ENCODE peak calls at places on chromosomes 11 and 22, in eight cellular contexts. One of them, this sample, is unnamed.
A peak's percentile ranks its signal among the peaks of the same experiment; 100 is the strongest.

GRCh38 chr11:128908391-128909246 is 17.5 kb downstream of the KCNJ5 start:
- DNase-seq in PC-3: peak; percentile 71
- DNase-seq in HCT116: peak; percentile 45
- DNase-seq in MM.1S: no peak
- DNase-seq in fibroblast of lung: peak; percentile 85
- DNase-seq in nephron progenitor cell: no peak
- DNase-seq in endothelial cell: no peak
- DNase-seq in mucosa of descending colon: peak; percentile 82
- DNase-seq in this sample: peak; percentile 18

GRCh38 chr11:44618561-44619425 is 53.3 kb downstream of the CD82 start:
- DNase-seq in endothelial cell: no peak
- DNase-seq in PC-3: no peak
- DNase-seq in mucosa of descending colon: no peak
- DNase-seq in fibroblast of lung: no peak
- DNase-seq in MM.1S: no peak
- DNase-seq in nephron progenitor cell: no peak
- DNase-seq in HCT116: no peak
- DNase-seq in this sample: no peak

GRCh38 chr11:118911880-118912741 is 13.6 kb downstream of the BCL9L start:
- DNase-seq in MM.1S: no peak
- DNase-seq in HCT116: peak; percentile 96
- DNase-seq in fibroblast of lung: peak; percentile 86
- DNase-seq in endothelial cell: no peak
- DNase-seq in PC-3: peak; percentile 99
- DNase-seq in mucosa of descending colon: peak; percentile 90
- DNase-seq in nephron progenitor cell: peak; percentile 69
- DNase-seq in this sample: no peak

GRCh38 chr11:44623716-44624491 is 58.4 kb downstream of the CD82 start:
- DNase-seq in mucosa of descending colon: no peak
- DNase-seq in nephron progenitor cell: no peak
- DNase-seq in fibroblast of lung: no peak
- DNase-seq in endothelial cell: no peak
- DNase-seq in PC-3: no peak
- DNase-seq in HCT116: no peak
- DNase-seq in MM.1S: no peak
- DNase-seq in this sample: no peak

GRCh38 chr11:123650901-123651300 is 3.5 kb downstream of the SCN3B start:
- DNase-seq in HCT116: no peak
- DNase-seq in endothelial cell: no peak
- DNase-seq in fibroblast of lung: no peak
- DNase-seq in MM.1S: no peak
- DNase-seq in mucosa of descending colon: no peak
- DNase-seq in nephron progenitor cell: no peak
- DNase-seq in PC-3: peak; percentile 18
- DNase-seq in this sample: no peak

GRCh38 chr11:35047179-35047578 is 91.8 kb upstream of the CD44 start:
- DNase-seq in PC-3: no peak
- DNase-seq in nephron progenitor cell: no peak
- DNase-seq in mucosa of descending colon: no peak
- DNase-seq in endothelial cell: no peak
- DNase-seq in fibroblast of lung: no peak
- DNase-seq in MM.1S: no peak
- DNase-seq in HCT116: no peak
- DNase-seq in this sample: no peak

GRCh38 chr11:1988667-1989317 is 8.8 kb downstream of the H19 start:
- DNase-seq in MM.1S: no peak
- DNase-seq in mucosa of descending colon: no peak
- DNase-seq in HCT116: no peak
- DNase-seq in fibroblast of lung: no peak
- DNase-seq in endothelial cell: no peak
- DNase-seq in nephron progenitor cell: peak; percentile 50
- DNase-seq in PC-3: no peak
- DNase-seq in this sample: no peak

GRCh38 chr11:196786-197731 is 4.2 kb downstream of the SCGB1C1 start:
- DNase-seq in PC-3: no peak
- DNase-seq in MM.1S: no peak
- DNase-seq in endothelial cell: no peak
- DNase-seq in HCT116: no peak
- DNase-seq in mucosa of descending colon: peak; percentile 44
- DNase-seq in nephron progenitor cell: no peak
- DNase-seq in fibroblast of lung: no peak
- DNase-seq in this sample: no peak

GRCh38 chr11:117172678-117173421 is 5.7 kb upstream of the SIDT2 start:
- DNase-seq in nephron progenitor cell: no peak
- DNase-seq in PC-3: no peak
- DNase-seq in HCT116: no peak
- DNase-seq in endothelial cell: no peak
- DNase-seq in MM.1S: no peak
- DNase-seq in fibroblast of lung: no peak
- DNase-seq in mucosa of descending colon: no peak
- DNase-seq in this sample: no peak

GRCh38 chr11:62805991-62806441 is 776 bp upstream of the NXF1 start:
- DNase-seq in mucosa of descending colon: no peak
- DNase-seq in MM.1S: peak; percentile 42
- DNase-seq in fibroblast of lung: no peak
- DNase-seq in HCT116: no peak
- DNase-seq in PC-3: no peak
- DNase-seq in nephron progenitor cell: no peak
- DNase-seq in endothelial cell: no peak
- DNase-seq in this sample: no peak

GRCh38 chr11:62806611-62807121 is 1.4 kb upstream of the NXF1 start:
- DNase-seq in HCT116: no peak
- DNase-seq in fibroblast of lung: peak; percentile 37
- DNase-seq in MM.1S: peak; percentile 61
- DNase-seq in endothelial cell: no peak
- DNase-seq in nephron progenitor cell: no peak
- DNase-seq in mucosa of descending colon: no peak
- DNase-seq in PC-3: no peak
- DNase-seq in this sample: no peak

GRCh38 chr11:62804310-62805043 is 763 bp downstream of the NXF1 start:
- DNase-seq in HCT116: no peak
- DNase-seq in MM.1S: peak; percentile 36
- DNase-seq in endothelial cell: no peak
- DNase-seq in PC-3: peak; percentile 34
- DNase-seq in fibroblast of lung: peak; percentile 56
- DNase-seq in mucosa of descending colon: no peak
- DNase-seq in nephron progenitor cell: no peak
- DNase-seq in this sample: no peak

GRCh38 chr11:62801071-62801470 is 4.2 kb downstream of the NXF1 start:
- DNase-seq in PC-3: no peak
- DNase-seq in nephron progenitor cell: no peak
- DNase-seq in HCT116: no peak
- DNase-seq in MM.1S: no peak
- DNase-seq in fibroblast of lung: no peak
- DNase-seq in endothelial cell: no peak
- DNase-seq in mucosa of descending colon: no peak
- DNase-seq in this sample: no peak

DNA sequence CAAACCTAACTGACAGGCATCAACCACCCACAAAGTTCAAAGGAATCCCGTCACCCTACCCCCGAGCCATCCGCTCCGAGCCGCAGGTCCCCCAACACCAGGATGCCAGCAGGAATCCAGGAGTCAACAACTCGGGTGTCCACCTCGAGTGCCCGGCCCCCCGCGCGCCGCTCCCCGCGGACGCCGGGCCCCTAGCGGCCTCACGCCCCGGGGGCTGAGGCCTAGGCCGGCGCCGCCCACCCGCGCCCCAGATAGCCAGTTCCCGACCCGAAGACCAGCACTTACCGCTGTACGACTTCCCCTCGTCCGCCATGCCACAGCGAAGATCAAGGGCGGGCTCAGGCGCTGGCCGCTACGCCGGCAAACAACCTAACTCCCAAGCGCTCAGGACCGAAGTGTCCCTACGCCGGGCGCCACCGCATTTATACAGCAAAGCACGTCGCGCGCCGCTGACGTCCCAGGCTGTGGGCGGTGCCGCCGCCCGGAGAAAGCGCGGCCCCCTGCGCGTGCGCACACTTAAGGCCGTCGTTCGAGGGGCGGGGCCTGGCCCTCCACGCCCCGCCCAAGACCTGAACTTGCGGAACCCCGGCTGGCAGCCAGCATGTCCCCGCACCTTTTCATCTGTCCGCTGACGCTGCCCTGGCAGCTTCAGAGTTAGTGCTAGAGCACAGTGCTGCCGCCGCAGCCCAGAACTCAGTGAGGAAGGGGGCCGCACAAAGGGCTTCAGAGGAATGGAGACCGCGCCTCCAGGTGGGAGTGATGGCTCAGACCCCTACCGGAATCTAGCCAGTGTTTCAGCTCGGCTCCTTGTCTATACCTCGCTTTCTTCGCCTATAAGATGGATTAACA is at the start of gene NXF1:
- DNase-seq in mucosa of descending colon: peak; percentile 96
- DNase-seq in HCT116: peak; percentile 90
- DNase-seq in MM.1S: peak; percentile 97
- DNase-seq in fibroblast of lung: peak; percentile 95
- DNase-seq in nephron progenitor cell: peak; percentile 98
- DNase-seq in endothelial cell: peak; percentile 97
- DNase-seq in PC-3: peak; percentile 99
- DNase-seq in this sample: peak; percentile 74
- TF ChIP-seq CTCF in mucosa of descending colon: no peak
- TF ChIP-seq CTCF in HCT116: no peak
- TF ChIP-seq CTCF in MM.1S: peak; percentile 8
- TF ChIP-seq CTCF in fibroblast of lung: no peak
- TF ChIP-seq CTCF in nephron progenitor cell: no peak
- TF ChIP-seq CTCF in endothelial cell: no peak
- TF ChIP-seq CTCF in PC-3: peak; percentile 16
- TF ChIP-seq CTCF in this sample: no peak

GRCh38 chr11:33323421-33323820 is 66.2 kb downstream of the HIPK3 start:
- DNase-seq in endothelial cell: no peak
- DNase-seq in PC-3: no peak
- DNase-seq in nephron progenitor cell: no peak
- DNase-seq in mucosa of descending colon: no peak
- DNase-seq in MM.1S: no peak
- DNase-seq in fibroblast of lung: no peak
- DNase-seq in HCT116: no peak
- DNase-seq in this sample: no peak

GRCh38 chr11:33320814-33321330 is 63.7 kb downstream of the HIPK3 start:
- DNase-seq in MM.1S: no peak
- DNase-seq in nephron progenitor cell: no peak
- DNase-seq in PC-3: no peak
- DNase-seq in endothelial cell: no peak
- DNase-seq in HCT116: no peak
- DNase-seq in fibroblast of lung: no peak
- DNase-seq in mucosa of descending colon: no peak
- DNase-seq in this sample: no peak

GRCh38 chr11:33317662-33318061 is 60.5 kb downstream of the HIPK3 start:
- DNase-seq in mucosa of descending colon: no peak
- DNase-seq in fibroblast of lung: no peak
- DNase-seq in MM.1S: no peak
- DNase-seq in PC-3: peak; percentile 24
- DNase-seq in nephron progenitor cell: no peak
- DNase-seq in endothelial cell: no peak
- DNase-seq in HCT116: no peak
- DNase-seq in this sample: no peak

GRCh38 chr11:33321483-33321882 is 64.3 kb downstream of the HIPK3 start:
- DNase-seq in HCT116: no peak
- DNase-seq in mucosa of descending colon: no peak
- DNase-seq in nephron progenitor cell: no peak
- DNase-seq in MM.1S: no peak
- DNase-seq in fibroblast of lung: no peak
- DNase-seq in endothelial cell: no peak
- DNase-seq in PC-3: no peak
- DNase-seq in this sample: no peak

DNA sequence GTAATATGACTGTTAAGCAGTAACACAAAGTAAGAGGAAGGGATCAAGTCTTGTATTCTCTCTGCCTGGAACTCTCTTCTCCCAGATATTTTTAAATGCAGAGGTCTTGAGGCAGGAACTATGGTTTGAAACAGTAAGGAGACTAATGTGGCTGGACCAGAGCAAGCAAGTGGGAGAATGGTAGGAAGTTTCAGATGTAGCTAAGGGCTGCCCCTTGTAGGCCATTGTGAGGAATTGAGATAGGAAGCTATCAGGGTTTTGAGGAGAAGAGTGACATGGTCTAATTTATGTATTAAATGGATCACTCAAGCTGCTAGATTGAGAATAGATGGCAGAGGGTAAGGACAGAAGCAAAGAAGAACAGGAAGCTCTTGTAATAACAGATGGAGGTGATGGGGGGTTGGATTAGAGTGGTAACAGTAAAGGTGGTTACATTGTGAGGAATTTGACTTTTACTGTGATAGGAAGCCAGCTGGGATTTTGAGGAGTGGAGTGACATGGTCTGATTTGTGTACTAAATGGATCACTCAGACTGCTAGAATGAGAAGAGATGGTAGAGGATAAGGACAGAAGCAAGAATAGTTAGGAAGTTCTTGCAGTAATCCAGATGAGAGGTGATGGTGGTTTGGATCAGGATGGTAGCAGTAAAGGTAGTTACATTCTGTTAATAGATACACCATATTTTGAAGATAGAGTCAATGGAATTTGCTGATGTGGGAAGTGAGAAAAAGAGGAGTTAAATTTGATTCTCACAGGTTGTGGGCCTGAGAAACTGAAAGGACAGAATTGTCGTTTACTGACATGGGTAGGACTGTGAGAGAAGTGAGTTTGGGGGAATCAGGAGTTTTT is 63.0 kb downstream of the HIPK3 start:
- DNase-seq in mucosa of descending colon: no peak
- DNase-seq in MM.1S: no peak
- DNase-seq in fibroblast of lung: no peak
- DNase-seq in endothelial cell: no peak
- DNase-seq in PC-3: no peak
- DNase-seq in HCT116: no peak
- DNase-seq in nephron progenitor cell: no peak
- DNase-seq in this sample: no peak
- TF ChIP-seq CTCF in mucosa of descending colon: no peak
- TF ChIP-seq CTCF in MM.1S: peak; percentile 22
- TF ChIP-seq CTCF in fibroblast of lung: no peak
- TF ChIP-seq CTCF in endothelial cell: no peak
- TF ChIP-seq CTCF in PC-3: no peak
- TF ChIP-seq CTCF in HCT116: no peak
- TF ChIP-seq CTCF in nephron progenitor cell: no peak
- TF ChIP-seq CTCF in this sample: no peak

DNA sequence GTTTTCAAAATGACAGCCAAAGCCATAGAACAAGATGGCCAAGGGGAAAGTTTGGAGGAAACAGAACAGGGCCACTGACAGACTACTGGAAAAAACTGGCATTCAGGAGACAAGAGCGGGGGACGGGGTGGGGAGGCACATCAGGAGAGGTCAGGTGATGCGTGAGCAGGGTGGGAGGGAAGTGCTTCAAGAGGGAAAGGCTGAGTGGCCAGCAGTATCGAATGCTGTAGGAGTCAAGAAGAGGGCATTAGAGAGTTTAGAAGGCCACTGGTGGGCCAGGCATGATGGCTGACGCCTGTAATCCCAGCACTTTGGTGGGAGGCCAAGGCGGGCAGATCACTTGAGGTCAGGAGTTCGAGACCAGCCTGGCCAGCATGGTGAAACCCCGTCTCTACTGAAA is 8.2 kb downstream of the GTPBP1 start:
- DNase-seq in nephron progenitor cell: no peak
- DNase-seq in mucosa of descending colon: no peak
- DNase-seq in PC-3: no peak
- DNase-seq in fibroblast of lung: no peak
- DNase-seq in HCT116: no peak
- DNase-seq in MM.1S: no peak
- DNase-seq in endothelial cell: no peak
- DNase-seq in this sample: no peak
- TF ChIP-seq CTCF in nephron progenitor cell: no peak
- TF ChIP-seq CTCF in mucosa of descending colon: no peak
- TF ChIP-seq CTCF in PC-3: no peak
- TF ChIP-seq CTCF in fibroblast of lung: no peak
- TF ChIP-seq CTCF in HCT116: no peak
- TF ChIP-seq CTCF in MM.1S: no peak
- TF ChIP-seq CTCF in endothelial cell: no peak
- TF ChIP-seq CTCF in this sample: no peak

GRCh38 chr11:64649304-64649703 is 58.3 kb downstream of the SLC22A12 start:
- DNase-seq in MM.1S: no peak
- DNase-seq in endothelial cell: peak; percentile 43
- DNase-seq in mucosa of descending colon: no peak
- DNase-seq in HCT116: peak; percentile 24
- DNase-seq in nephron progenitor cell: peak; percentile 56
- DNase-seq in PC-3: peak; percentile 30
- DNase-seq in fibroblast of lung: peak; percentile 7
- DNase-seq in this sample: no peak
- TF ChIP-seq CTCF in MM.1S: peak; percentile 46
- TF ChIP-seq CTCF in endothelial cell: peak; percentile 55
- TF ChIP-seq CTCF in mucosa of descending colon: no peak
- TF ChIP-seq CTCF in HCT116: peak; percentile 60
- TF ChIP-seq CTCF in nephron progenitor cell: peak; percentile 57
- TF ChIP-seq CTCF in PC-3: peak; percentile 84
- TF ChIP-seq CTCF in fibroblast of lung: peak; percentile 22
- TF ChIP-seq CTCF in this sample: peak; percentile 41